ENCODE peak calls at places on chromosomes 7 and 10, in four cellular contexts. T, K, I and F are unnamed samples.

GRCh38 chr10:78215645-78216044 is 182.0 kb downstream of the RPS24 start:
- DNase-seq in T (no peak), K (no peak), I (peak), F (no peak)

GRCh38 chr7:372939-373791 is 83.2 kb downstream of the FOXL3 start:
- DNase-seq in T (peak), K (no peak), I (no peak), F (no peak)

GRCh38 chr10:102775201-102775972 is 31.6 kb downstream of the WBP1L start:
- DNase-seq in T (no peak), K (no peak), I (no peak), F (no peak)

GRCh38 chr7:76063525-76063924 is 15.6 kb downstream of the MDH2 start:
- DNase-seq in T (peak), K (no peak), I (no peak), F (peak)

GRCh38 chr10:88841316-88842111 is 10.1 kb downstream of the ANKRD22 start:
- DNase-seq in T (no peak), K (no peak), I (peak), F (no peak)

GRCh38 chr10:110556993-110557601 is 10.4 kb upstream of the SMC3 start:
- DNase-seq in T (peak), K (no peak), I (peak), F (no peak)

GRCh38 chr10:4242561-4243035 is 457.6 kb upstream of the KLF6 start:
- DNase-seq in T (no peak), K (no peak), I (no peak), F (no peak)

GRCh38 chr10:115606727-115607126 is 513.6 kb downstream of the ATRNL1 start:
- DNase-seq in T (no peak), K (no peak), I (no peak), F (no peak)

GRCh38 chr10:43980715-43981114 is 332.0 kb upstream of the ZNF32 start:
- DNase-seq in T (no peak), K (no peak), I (no peak), F (no peak)

GRCh38 chr7:50362142-50362541 is 57.6 kb downstream of the IKZF1 start:
- DNase-seq in T (no peak), K (no peak), I (no peak), F (no peak)

GRCh38 chr7:149369497-149369896 is 91.4 kb downstream of the ZNF777 start:
- DNase-seq in T (no peak), K (no peak), I (no peak), F (no peak)

GRCh38 chr7:26379711-26380110 is 88.0 kb downstream of the SNX10 start:
- DNase-seq in T (no peak), K (no peak), I (no peak), F (peak)

GRCh38 chr10:102121739-102122372 is 1.7 kb upstream of the LDB1 start:
- DNase-seq in T (peak), K (no peak), I (no peak), F (no peak)

GRCh38 chr10:24858244-24858907 is 94.0 kb downstream of the PRTFDC1 start:
- DNase-seq in T (no peak), K (no peak), I (no peak), F (no peak)

GRCh38 chr10:66639351-66639750 is 286.5 kb upstream of the LRRTM3 start:
- DNase-seq in T (no peak), K (no peak), I (no peak), F (no peak)

GRCh38 chr10:98253499-98253898 is 14.5 kb downstream of the LOXL4 start:
- DNase-seq in T (no peak), K (no peak), I (no peak), F (peak)

GRCh38 chr7:22949944-22950343 is 64.0 kb downstream of the HYCC1 start:
- DNase-seq in T (no peak), K (no peak), I (no peak), F (no peak)

GRCh38 chr7:18497800-18498199 is 2.3 kb downstream of the HDAC9 start:
- DNase-seq in T (no peak), K (no peak), I (no peak), F (no peak)

GRCh38 chr10:31581741-31582323 is 262.8 kb downstream of the ZEB1 start:
- DNase-seq in T (no peak), K (no peak), I (no peak), F (no peak)

GRCh38 chr7:131157530-131158243 is 170.0 kb upstream of the MKLN1 start:
- DNase-seq in T (no peak), K (no peak), I (no peak), F (no peak)

GRCh38 chr7:136654406-136654805 is 214.0 kb upstream of the CHRM2 start:
- DNase-seq in T (no peak), K (no peak), I (no peak), F (no peak)

GRCh38 chr10:118569241-118569881 is 26.1 kb downstream of the PRLHR start:
- DNase-seq in T (no peak), K (no peak), I (no peak), F (no peak)

GRCh38 chr7:85094046-85094720 is 92.7 kb downstream of the SEMA3D start:
- DNase-seq in T (no peak), K (no peak), I (no peak), F (no peak)

GRCh38 chr7:74430961-74431466 is 22.7 kb upstream of the GTF2IRD1 start:
- DNase-seq in T (peak), K (no peak), I (no peak), F (no peak)

GRCh38 chr7:132569884-132570614 is 6.2 kb downstream of the PLXNA4 start:
- DNase-seq in T (no peak), K (no peak), I (no peak), F (no peak)

GRCh38 chr10:11381023-11381422 is 230.4 kb downstream of the USP6NL start:
- DNase-seq in T (no peak), K (no peak), I (peak), F (no peak)

GRCh38 chr7:15554081-15554480 is 7.7 kb downstream of the AGMO start:
- DNase-seq in T (no peak), K (no peak), I (no peak), F (no peak)

GRCh38 chr7:38584443-38585210 is 46.5 kb downstream of the AMPH start:
- DNase-seq in T (no peak), K (no peak), I (no peak), F (no peak)

GRCh38 chr10:80260295-80261243 is 28.9 kb downstream of the MAT1A start:
- DNase-seq in T (peak), K (peak), I (peak), F (no peak)

GRCh38 chr7:155584763-155585531 is 38.6 kb upstream of the CNPY1 start:
- DNase-seq in T (no peak), K (no peak), I (no peak), F (no peak)

GRCh38 chr7:76244781-76245391 is 43.2 kb downstream of the SRRM3 start:
- DNase-seq in T (peak), K (peak), I (no peak), F (no peak)

GRCh38 chr10:5555881-5556280 is 31.1 kb downstream of the CALML3 start:
- DNase-seq in T (no peak), K (no peak), I (no peak), F (no peak)

GRCh38 chr10:121556918-121557573 is 41.2 kb downstream of the FGFR2 start:
- DNase-seq in T (no peak), K (no peak), I (no peak), F (no peak)

GRCh38 chr10:27547047-27547446 is 42.9 kb downstream of the RAB18 start:
- DNase-seq in T (no peak), K (no peak), I (no peak), F (no peak)

GRCh38 chr7:157434231-157434630 is 97.4 kb downstream of the DNAJB6 start:
- DNase-seq in T (no peak), K (no peak), I (no peak), F (no peak)

GRCh38 chr10:78149193-78149592 is 115.5 kb downstream of the RPS24 start:
- DNase-seq in T (no peak), K (no peak), I (no peak), F (no peak)

GRCh38 chr10:24723788-24724380 is at the start of gene ARHGAP21:
- DNase-seq in T (peak), K (peak), I (peak), F (peak)